ENCODE peak calls at places on chromosome 1, in nine cellular contexts. A, T, W, R, B, K, J, Y and S are unnamed samples.

GRCh38 chr1:33429846-33430750 is 797 bp downstream of the PHC2 start:
- DNase-seq in A (no peak), T (no peak), W (no peak), R (no peak), B (peak), K (no peak), J (no peak), Y (peak), S (peak)

GRCh38 chr1:201944639-201945038 is 1.7 kb downstream of the LMOD1 start:
- DNase-seq in A (no peak), T (no peak), W (no peak), R (no peak), B (no peak), K (no peak), J (no peak), Y (no peak), S (no peak)

GRCh38 chr1:145878724-145879123 is 6.9 kb downstream of the ANKRD35 start:
- DNase-seq in A (no peak), T (peak), W (no peak), R (no peak), B (no peak), K (no peak), J (no peak), Y (no peak), S (peak)

GRCh38 chr1:232226197-232226681 is 403.7 kb downstream of the SIPA1L2 start:
- DNase-seq in A (peak), T (peak), W (peak), R (no peak), B (peak), K (no peak), J (peak), Y (no peak), S (peak)

GRCh38 chr1:207579436-207579799 is 65.5 kb upstream of the CR1L start:
- DNase-seq in A (peak), T (peak), W (peak), R (peak), B (peak), K (peak), J (peak), Y (peak), S (peak)

GRCh38 chr1:47276850-47277249 is 37.1 kb downstream of the STIL start:
- DNase-seq in A (no peak), T (no peak), W (no peak), R (no peak), B (no peak), K (no peak), J (no peak), Y (no peak), S (no peak)

GRCh38 chr1:23763040-23763577 is 15.1 kb upstream of the PITHD1 start:
- DNase-seq in A (peak), T (no peak), W (peak), R (no peak), B (no peak), K (peak), J (no peak), Y (no peak), S (no peak)

GRCh38 chr1:189775343-189775742 is 702.3 kb downstream of the BRINP3 start:
- DNase-seq in A (peak), T (peak), W (no peak), R (no peak), B (peak), K (no peak), J (no peak), Y (no peak), S (peak)

GRCh38 chr1:192489748-192490147 is 85.8 kb upstream of the RGS1 start:
- DNase-seq in A (peak), T (peak), W (peak), R (no peak), B (peak), K (peak), J (peak), Y (no peak), S (peak)

GRCh38 chr1:172946814-172947507 is 103.8 kb downstream of the TNFSF18 start:
- DNase-seq in A (no peak), T (peak), W (no peak), R (no peak), B (no peak), K (no peak), J (no peak), Y (no peak), S (no peak)

GRCh38 chr1:109803901-109804331 is 40.2 kb upstream of the EPS8L3 start:
- DNase-seq in A (peak), T (no peak), W (no peak), R (no peak), B (peak), K (no peak), J (no peak), Y (peak), S (no peak)

GRCh38 chr1:184300446-184300845 is 86.4 kb upstream of the C1orf21 start:
- DNase-seq in A (peak), T (peak), W (no peak), R (no peak), B (no peak), K (no peak), J (no peak), Y (no peak), S (no peak)

GRCh38 chr1:86061660-86062059 is 94.9 kb downstream of the COL24A1 start:
- DNase-seq in A (peak), T (peak), W (no peak), R (no peak), B (no peak), K (no peak), J (no peak), Y (no peak), S (no peak)

GRCh38 chr1:207191061-207191460 is 87.0 kb downstream of the C4BPA start:
- DNase-seq in A (no peak), T (no peak), W (no peak), R (no peak), B (no peak), K (no peak), J (no peak), Y (no peak), S (no peak)

GRCh38 chr1:38006008-38006828 is 904 bp upstream of the FHL3 start:
- DNase-seq in A (no peak), T (no peak), W (no peak), R (no peak), B (no peak), K (no peak), J (no peak), Y (no peak), S (no peak)

GRCh38 chr1:161241682-161242081 is 3.7 kb upstream of the NR1I3 start:
- DNase-seq in A (no peak), T (no peak), W (no peak), R (no peak), B (no peak), K (no peak), J (no peak), Y (no peak), S (no peak)

GRCh38 chr1:89823679-89824292 is 3.0 kb downstream of the LRRC8D start:
- DNase-seq in A (no peak), T (no peak), W (no peak), R (no peak), B (peak), K (no peak), J (no peak), Y (no peak), S (no peak)

GRCh38 chr1:115453666-115454065 is 115.6 kb upstream of the NGF start:
- DNase-seq in A (no peak), T (no peak), W (no peak), R (no peak), B (peak), K (no peak), J (no peak), Y (no peak), S (no peak)

GRCh38 chr1:6220236-6220635 is 14.3 kb downstream of the RNF207 start:
- DNase-seq in A (no peak), T (no peak), W (no peak), R (peak), B (no peak), K (no peak), J (no peak), Y (no peak), S (peak)

GRCh38 chr1:166822385-166822784 is 16.9 kb upstream of the POGK start:
- DNase-seq in A (no peak), T (no peak), W (no peak), R (no peak), B (no peak), K (peak), J (no peak), Y (no peak), S (no peak)

GRCh38 chr1:214623430-214623829 is 20.4 kb downstream of the CENPF start:
- DNase-seq in A (no peak), T (no peak), W (no peak), R (no peak), B (no peak), K (no peak), J (no peak), Y (no peak), S (peak)

GRCh38 chr1:39205102-39205780 is 746 bp downstream of the MACF1 start:
- DNase-seq in A (peak), T (peak), W (no peak), R (no peak), B (peak), K (no peak), J (no peak), Y (no peak), S (peak)

GRCh38 chr1:165481820-165482532 is 37.0 kb upstream of the RXRG start:
- DNase-seq in A (peak), T (peak), W (peak), R (peak), B (peak), K (no peak), J (peak), Y (no peak), S (peak)

GRCh38 chr1:237684236-237684635 is 206.5 kb downstream of the ZP4 start:
- DNase-seq in A (no peak), T (peak), W (no peak), R (no peak), B (peak), K (no peak), J (no peak), Y (no peak), S (peak)

GRCh38 chr1:109793486-109794318 is 30.0 kb upstream of the EPS8L3 start:
- DNase-seq in A (peak), T (peak), W (peak), R (peak), B (peak), K (peak), J (peak), Y (peak), S (peak)

GRCh38 chr1:172536256-172536655 is 3.3 kb downstream of the SUCO start:
- DNase-seq in A (no peak), T (no peak), W (no peak), R (no peak), B (peak), K (no peak), J (no peak), Y (no peak), S (peak)

GRCh38 chr1:248857749-248858095 is 1.2 kb downstream of the ZNF692 start:
- DNase-seq in A (no peak), T (no peak), W (no peak), R (no peak), B (no peak), K (no peak), J (no peak), Y (no peak), S (no peak)

GRCh38 chr1:248857201-248857600 is 1.7 kb downstream of the ZNF692 start:
- DNase-seq in A (no peak), T (no peak), W (no peak), R (no peak), B (no peak), K (no peak), J (no peak), Y (no peak), S (no peak)

GRCh38 chr1:248858891-248859889 is at the start of gene ZNF692:
- DNase-seq in A (peak), T (peak), W (peak), R (peak), B (peak), K (peak), J (peak), Y (peak), S (peak)

GRCh38 chr1:248860007-248860406 is 1.1 kb upstream of the ZNF692 start:
- DNase-seq in A (no peak), T (no peak), W (no peak), R (no peak), B (no peak), K (no peak), J (no peak), Y (no peak), S (no peak)

GRCh38 chr1:248858096-248858890 is 592 bp downstream of the ZNF692 start:
- DNase-seq in A (peak), T (peak), W (peak), R (peak), B (peak), K (peak), J (no peak), Y (peak), S (peak)
- TF ChIP-seq CTCF in A (peak), T (no peak), W (peak), R (peak), B (peak), K (peak), J (peak), Y (peak), S (peak)

GRCh38 chr1:228754646-228755268 is 19.5 kb downstream of the RHOU start:
- DNase-seq in A (no peak), T (no peak), W (no peak), R (no peak), B (no peak), K (no peak), J (no peak), Y (no peak), S (no peak)
- TF ChIP-seq CTCF in A (no peak), T (no peak), W (no peak), R (no peak), B (no peak), K (no peak), J (no peak), Y (no peak), S (no peak)

GRCh38 chr1:73627723-73628122 is 570.3 kb downstream of the LRRIQ3 start:
- DNase-seq in A (no peak), T (no peak), W (no peak), R (no peak), B (no peak), K (no peak), J (no peak), Y (no peak), S (no peak)
- TF ChIP-seq CTCF in A (no peak), T (no peak), W (no peak), R (no peak), B (no peak), K (no peak), J (no peak), Y (no peak), S (no peak)

GRCh38 chr1:229845410-229846138 is 219.5 kb downstream of the URB2 start:
- DNase-seq in A (no peak), T (no peak), W (no peak), R (no peak), B (no peak), K (no peak), J (no peak), Y (no peak), S (no peak)
- TF ChIP-seq CTCF in A (no peak), T (no peak), W (no peak), R (no peak), B (no peak), K (no peak), J (no peak), Y (no peak), S (no peak)

GRCh38 chr1:164443166-164443565 is 115.8 kb upstream of the PBX1 start:
- DNase-seq in A (peak), T (peak), W (no peak), R (no peak), B (peak), K (no peak), J (no peak), Y (no peak), S (peak)

GRCh38 chr1:164446020-164446419 is 113.0 kb upstream of the PBX1 start:
- DNase-seq in A (no peak), T (no peak), W (no peak), R (no peak), B (no peak), K (no peak), J (no peak), Y (no peak), S (no peak)

GRCh38 chr1:164443836-164444235 is 115.1 kb upstream of the PBX1 start:
- DNase-seq in A (no peak), T (no peak), W (no peak), R (no peak), B (peak), K (no peak), J (no peak), Y (no peak), S (no peak)

GRCh38 chr1:164440222-164440621 is 118.8 kb upstream of the PBX1 start:
- DNase-seq in A (peak), T (peak), W (no peak), R (no peak), B (peak), K (peak), J (no peak), Y (no peak), S (peak)
- TF ChIP-seq CTCF in A (peak), T (peak), W (peak), R (peak), B (peak), K (peak), J (peak), Y (no peak), S (no peak)

DNA sequence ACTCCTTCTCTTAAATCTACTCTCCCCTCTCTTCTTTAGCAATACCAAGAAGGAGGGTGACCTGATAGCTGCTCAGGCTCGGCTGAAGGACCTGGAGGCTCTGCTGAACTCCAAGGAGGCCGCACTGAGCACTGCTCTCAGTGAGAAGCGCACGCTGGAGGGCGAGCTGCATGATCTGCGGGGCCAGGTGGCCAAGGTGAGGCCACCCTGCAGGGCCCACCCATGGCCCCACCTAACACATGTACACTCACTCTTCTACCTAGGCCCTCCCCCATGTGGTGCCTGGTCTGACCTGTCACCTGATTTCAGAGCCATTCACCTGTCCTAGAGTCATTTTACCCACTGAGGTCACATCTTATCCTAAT is 16.0 kb downstream of the LMNA start:
- DNase-seq in A (no peak), T (no peak), W (no peak), R (no peak), B (no peak), K (no peak), J (no peak), Y (no peak), S (no peak)
- TF ChIP-seq CTCF in A (no peak), T (no peak), W (no peak), R (no peak), B (no peak), K (peak), J (no peak), Y (peak), S (no peak)

GRCh38 chr1:186557147-186557777 is 96.3 kb upstream of the PDC start:
- DNase-seq in A (no peak), T (no peak), W (no peak), R (no peak), B (no peak), K (no peak), J (no peak), Y (no peak), S (no peak)

GRCh38 chr1:186564558-186564957 is 103.6 kb upstream of the PDC start:
- DNase-seq in A (peak), T (no peak), W (no peak), R (no peak), B (peak), K (no peak), J (no peak), Y (no peak), S (no peak)

GRCh38 chr1:186559601-186560116 is 98.7 kb upstream of the PDC start:
- DNase-seq in A (peak), T (no peak), W (no peak), R (no peak), B (no peak), K (no peak), J (no peak), Y (no peak), S (peak)
- TF ChIP-seq CTCF in A (no peak), T (no peak), W (no peak), R (no peak), B (no peak), K (no peak), J (no peak), Y (no peak), S (no peak)

DNA sequence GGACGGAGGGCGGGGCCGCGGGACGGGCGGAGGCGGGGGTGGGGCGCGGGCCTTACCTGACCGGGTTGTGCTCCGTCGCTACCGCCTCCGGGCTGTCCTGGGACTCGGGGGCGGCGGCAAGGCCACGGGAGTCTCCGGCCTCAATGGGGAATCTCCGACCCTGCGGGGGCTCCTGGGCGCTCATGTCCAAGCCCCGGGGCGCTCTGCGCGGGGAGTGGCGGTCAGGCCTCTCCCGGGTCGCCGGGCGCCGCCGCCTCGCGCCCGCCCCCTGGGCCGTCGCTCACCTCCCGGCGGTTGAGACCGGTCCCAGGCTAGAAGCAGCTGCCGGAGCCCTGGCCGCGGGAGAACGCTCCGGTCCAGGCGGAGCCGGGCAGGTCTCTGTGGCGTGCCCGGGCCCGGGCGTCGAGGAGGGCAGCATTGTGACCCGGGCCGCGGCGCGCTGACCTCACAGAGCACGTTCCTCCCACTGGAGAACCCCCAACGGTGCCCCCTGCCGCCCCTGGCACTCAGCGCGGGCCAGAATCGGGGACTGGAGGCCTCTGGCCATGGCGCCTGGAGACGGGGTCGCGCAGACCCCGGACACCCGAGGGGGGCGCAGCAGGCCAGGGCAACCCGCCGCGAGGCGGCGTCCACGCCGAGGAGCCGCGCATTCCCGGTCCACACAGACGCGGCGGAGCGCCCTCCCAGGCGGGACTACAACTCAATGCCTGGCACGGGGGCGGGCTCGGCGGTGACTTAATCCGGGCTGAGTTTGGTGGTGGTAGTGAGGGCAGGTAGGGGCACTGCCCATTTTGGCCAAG is 411 bp downstream of the FAM229A start:
- DNase-seq in A (peak), T (peak), W (no peak), R (no peak), B (peak), K (peak), J (no peak), Y (peak), S (no peak)
- TF ChIP-seq CTCF in A (peak), T (peak), W (peak), R (no peak), B (peak), K (no peak), J (peak), Y (peak), S (no peak)

DNA sequence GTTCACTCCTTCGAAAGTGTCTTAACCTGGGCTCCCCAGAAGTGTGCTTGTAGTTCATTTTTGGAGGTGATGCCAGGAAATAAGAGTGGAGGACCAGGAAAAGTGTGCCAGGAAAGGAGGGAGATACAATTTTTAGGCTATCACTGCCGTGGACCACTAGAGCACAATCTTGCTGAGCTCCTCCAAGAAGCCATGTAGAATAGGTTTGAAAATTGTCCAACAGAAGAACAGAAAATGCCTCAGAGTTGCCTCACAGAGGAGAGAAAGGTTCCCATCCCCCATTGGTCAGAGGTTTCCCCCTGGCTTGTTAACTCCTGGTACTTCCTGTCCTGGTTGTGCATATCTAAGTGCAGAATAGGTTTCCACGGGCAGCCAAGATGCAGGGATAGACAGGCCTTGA is 41.6 kb downstream of the CATSPERE start:
- DNase-seq in A (no peak), T (no peak), W (no peak), R (no peak), B (no peak), K (no peak), J (no peak), Y (no peak), S (no peak)
- TF ChIP-seq CTCF in A (no peak), T (no peak), W (no peak), R (no peak), B (no peak), K (no peak), J (no peak), Y (no peak), S (no peak)